ENCODE peak calls at places on chromosome 22, in five cellular contexts. W is PC-3; K is colonic mucosa; E is tibial nerve; S is naive thymus-derived CD4-positive, alpha-beta T cell. J is an unnamed sample.
A peak's percentile ranks its signal among the peaks of the same experiment; 100 is the strongest.

GRCh38 chr22:25404556-25404922 is 159.9 kb upstream of the GRK3 start:
- DNase-seq in W (no peak), K (no peak), E (no peak), S (no peak), J (no peak)

GRCh38 chr22:49933236-49933921 is 14.9 kb downstream of the CRELD2 start:
- DNase-seq in W (no peak), K (no peak), E (peak; percentile 74), S (no peak), J (peak; percentile 68)

GRCh38 chr22:28841111-28841510 is 40.7 kb upstream of the XBP1 start:
- DNase-seq in W (no peak), K (no peak), E (no peak), S (no peak), J (no peak)

GRCh38 chr22:33210129-33210784 is 152.1 kb upstream of the SYN3 start:
- DNase-seq in W (peak; percentile 46), K (peak; percentile 24), E (no peak), S (no peak), J (no peak)

GRCh38 chr22:29359469-29359868 is 28.9 kb downstream of the AP1B1 start:
- DNase-seq in W (peak; percentile 51), K (peak; percentile 59), E (no peak), S (no peak), J (no peak)

GRCh38 chr22:24954114-24954463 is 1.6 kb downstream of the KIAA1671 start:
- DNase-seq in W (no peak), K (no peak), E (no peak), S (no peak), J (no peak)

GRCh38 chr22:49096476-49096875 is 731.2 kb downstream of the BRD1 start:
- DNase-seq in W (no peak), K (no peak), E (no peak), S (no peak), J (no peak)

GRCh38 chr22:48711669-48712068 is 1116.0 kb downstream of the BRD1 start:
- DNase-seq in W (no peak), K (no peak), E (no peak), S (no peak), J (no peak)

GRCh38 chr22:17057959-17058814 is 26.6 kb upstream of the IL17RA start:
- DNase-seq in W (peak; percentile 71), K (peak; percentile 61), E (peak; percentile 55), S (no peak), J (peak; percentile 70)

GRCh38 chr22:28783786-28784671 is 11.5 kb downstream of the CCDC117 start:
- DNase-seq in W (peak; percentile 38), K (peak; percentile 51), E (no peak), S (no peak), J (no peak)

GRCh38 chr22:35648066-35649025 is at the start of gene APOL6:
- DNase-seq in W (peak; percentile 68), K (peak; percentile 81), E (no peak), S (peak; percentile 80), J (no peak)

GRCh38 chr22:29477919-29478318 is 2.1 kb upstream of the NEFH start:
- DNase-seq in W (no peak), K (no peak), E (no peak), S (no peak), J (no peak)

GRCh38 chr22:20904008-20904979 is 12.9 kb upstream of the CRKL start:
- DNase-seq in W (peak; percentile 91), K (no peak), E (no peak), S (no peak), J (peak; percentile 62)

GRCh38 chr22:48968201-48968959 is 859.3 kb downstream of the BRD1 start:
- DNase-seq in W (peak; percentile 1), K (peak; percentile 13), E (no peak), S (peak; percentile 4), J (peak; percentile 40)

GRCh38 chr22:31957970-31958594 is 13.7 kb downstream of the YWHAH start:
- DNase-seq in W (no peak), K (no peak), E (no peak), S (no peak), J (no peak)

GRCh38 chr22:31953251-31953650 is 8.9 kb downstream of the YWHAH start:
- DNase-seq in W (no peak), K (no peak), E (no peak), S (no peak), J (no peak)

GRCh38 chr22:31958625-31959239 is 14.4 kb downstream of the YWHAH start:
- DNase-seq in W (no peak), K (no peak), E (no peak), S (no peak), J (no peak)

GRCh38 chr22:31954535-31955326 is 10.4 kb downstream of the YWHAH start:
- DNase-seq in W (no peak), K (no peak), E (no peak), S (no peak), J (peak; percentile 78)

DNA sequence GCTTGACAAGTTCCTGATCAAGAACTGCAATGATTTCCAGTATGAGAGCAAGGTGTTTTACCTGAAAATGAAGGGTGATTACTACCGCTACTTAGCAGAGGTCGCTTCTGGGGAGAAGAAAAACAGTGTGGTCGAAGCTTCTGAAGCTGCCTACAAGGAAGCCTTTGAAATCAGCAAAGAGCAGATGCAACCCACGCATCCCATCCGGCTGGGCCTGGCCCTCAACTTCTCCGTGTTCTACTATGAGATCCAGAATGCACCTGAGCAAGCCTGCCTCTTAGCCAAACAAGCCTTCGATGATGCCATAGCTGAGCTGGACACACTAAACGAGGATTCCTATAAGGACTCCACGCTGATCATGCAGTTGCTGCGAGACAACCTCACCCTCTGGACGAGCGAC is 12.0 kb downstream of the YWHAH start:
- DNase-seq in W (no peak), K (no peak), E (no peak), S (peak; percentile 27), J (no peak)
- H3K36me3 ChIP-seq in W (peaks cover 25% of the 10 kb centered on the region), K (peaks cover 7% of the 10 kb centered on the region), E (no peaks in the 10 kb centered on the region), S (no peaks in the 10 kb centered on the region), J (peaks cover 29% of the 10 kb centered on the region)

GRCh38 chr22:46103181-46103580 is 47.1 kb upstream of the PPARA start:
- DNase-seq in W (no peak), K (no peak), E (no peak), S (no peak), J (no peak)
- H3K36me3 ChIP-seq in W (peaks cover 29% of the 10 kb centered on the region), K (peaks cover 11% of the 10 kb centered on the region), E (no peaks in the 10 kb centered on the region), S (no peaks in the 10 kb centered on the region), J (peaks cover 62% of the 10 kb centered on the region)

GRCh38 chr22:23705358-23705757 is 14.5 kb downstream of the RGL4 start:
- DNase-seq in W (no peak), K (no peak), E (no peak), S (no peak), J (no peak)

GRCh38 chr22:23704829-23705228 is 14.0 kb downstream of the RGL4 start:
- DNase-seq in W (no peak), K (no peak), E (no peak), S (no peak), J (no peak)

GRCh38 chr22:23700706-23701105 is 9.9 kb downstream of the RGL4 start:
- DNase-seq in W (no peak), K (no peak), E (no peak), S (no peak), J (no peak)

GRCh38 chr22:23708270-23708669 is 17.5 kb downstream of the RGL4 start:
- DNase-seq in W (no peak), K (no peak), E (no peak), S (no peak), J (no peak)

GRCh38 chr22:23704062-23704461 is 13.2 kb downstream of the RGL4 start:
- DNase-seq in W (no peak), K (no peak), E (no peak), S (no peak), J (no peak)
- H3K36me3 ChIP-seq in W (peaks cover 14% of the 10 kb centered on the region), K (peaks cover 4% of the 10 kb centered on the region), E (no peaks in the 10 kb centered on the region), S (peaks cover 23% of the 10 kb centered on the region), J (peaks cover 43% of the 10 kb centered on the region)

GRCh38 chr22:37771081-37771480 is 36.7 kb upstream of the GCAT start:
- DNase-seq in W (no peak), K (no peak), E (no peak), S (no peak), J (no peak)
- H3K36me3 ChIP-seq in W (peaks cover 21% of the 10 kb centered on the region), K (peaks cover 12% of the 10 kb centered on the region), E (peaks cover 17% of the 10 kb centered on the region), S (no peaks in the 10 kb centered on the region), J (peaks cover 60% of the 10 kb centered on the region)

GRCh38 chr22:41398921-41399320 is 17.2 kb downstream of the TEF start:
- DNase-seq in W (no peak), K (no peak), E (no peak), S (no peak), J (no peak)
- H3K36me3 ChIP-seq in W (no peaks in the 10 kb centered on the region), K (peaks cover 10% of the 10 kb centered on the region), E (no peaks in the 10 kb centered on the region), S (no peaks in the 10 kb centered on the region), J (peaks cover 36% of the 10 kb centered on the region)

DNA sequence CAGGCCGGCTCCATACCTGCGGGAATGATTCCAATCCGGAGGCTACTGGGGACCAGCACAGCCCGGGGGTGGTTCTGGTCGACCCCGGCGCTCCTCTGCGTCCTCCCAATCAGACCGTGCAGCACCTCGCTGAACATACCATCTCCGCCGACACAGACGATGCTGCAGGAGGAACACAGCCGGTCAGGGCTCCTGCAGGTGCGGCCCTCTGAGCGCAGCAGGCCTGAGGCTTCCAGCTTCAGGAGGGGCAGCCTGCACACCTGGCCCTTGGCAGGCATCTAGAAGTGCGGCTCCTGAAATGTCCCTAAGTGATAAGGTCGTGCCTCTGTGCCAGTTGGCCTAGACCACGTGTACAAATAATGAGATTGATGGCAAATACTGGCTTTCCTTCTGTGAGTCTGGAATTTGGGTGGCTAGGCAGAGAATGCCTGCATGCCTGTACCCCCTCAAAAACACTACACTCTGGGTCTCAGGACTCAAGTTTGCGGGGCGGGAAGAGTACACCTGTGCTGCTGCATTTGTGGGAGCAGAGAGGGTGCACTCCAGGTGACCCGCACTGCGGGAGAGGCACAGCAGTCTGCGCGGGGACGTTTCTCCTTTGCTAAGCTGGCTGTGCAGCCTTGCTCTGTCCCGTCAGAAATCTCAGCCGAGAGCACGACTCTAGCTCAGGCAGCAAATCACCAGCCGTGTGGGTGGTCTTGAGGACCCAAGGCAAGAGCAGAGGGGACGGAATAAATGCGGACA is 30.1 kb downstream of the CERK start:
- DNase-seq in W (no peak), K (no peak), E (no peak), S (no peak), J (no peak)
- H3K36me3 ChIP-seq in W (no peaks in the 10 kb centered on the region), K (peaks cover 4% of the 10 kb centered on the region), E (peaks cover 22% of the 10 kb centered on the region), S (peaks cover 29% of the 10 kb centered on the region), J (peaks cover 76% of the 10 kb centered on the region)